ENCODE peak calls at places on chromosomes 12 and 14, in five cellular contexts. One of them, this sample, is unnamed.
A peak's percentile ranks its signal among the peaks of the same experiment; 100 is the strongest.

GRCh38 chr12:3035171-3035570 is 42.0 kb upstream of the TSPAN9 start:
- DNase-seq in transverse colon: no peak
- DNase-seq in A549: no peak
- DNase-seq in suprapubic skin: no peak
- DNase-seq in upper lobe of left lung: no peak
- DNase-seq in this sample: no peak

GRCh38 chr12:1916396-1917171 is 1.9 kb downstream of the CACNA2D4 start:
- DNase-seq in transverse colon: no peak
- DNase-seq in A549: no peak
- DNase-seq in upper lobe of left lung: no peak
- DNase-seq in suprapubic skin: peak; percentile 61
- DNase-seq in this sample: peak; percentile 73

GRCh38 chr12:68791897-68792481 is 16.0 kb upstream of the MDM2 start:
- DNase-seq in A549: no peak
- DNase-seq in upper lobe of left lung: no peak
- DNase-seq in suprapubic skin: no peak
- DNase-seq in transverse colon: no peak
- DNase-seq in this sample: no peak

GRCh38 chr14:94681300-94682060 is 69.3 kb downstream of the SERPINA3 start:
- DNase-seq in suprapubic skin: peak; percentile 60
- DNase-seq in transverse colon: peak; percentile 15
- DNase-seq in upper lobe of left lung: peak; percentile 18
- DNase-seq in A549: peak; percentile 78
- DNase-seq in this sample: no peak

GRCh38 chr12:117105902-117106301 is 6.7 kb upstream of the TESC start:
- DNase-seq in A549: no peak
- DNase-seq in transverse colon: peak; percentile 32
- DNase-seq in upper lobe of left lung: peak; percentile 42
- DNase-seq in suprapubic skin: no peak
- DNase-seq in this sample: no peak

GRCh38 chr12:105775351-105775750 is 363.4 kb downstream of the NUAK1 start:
- DNase-seq in transverse colon: no peak
- DNase-seq in suprapubic skin: no peak
- DNase-seq in A549: peak; percentile 50
- DNase-seq in upper lobe of left lung: no peak
- DNase-seq in this sample: no peak

GRCh38 chr14:68075382-68076029 is 255.9 kb downstream of the RAD51B start:
- DNase-seq in upper lobe of left lung: no peak
- DNase-seq in A549: no peak
- DNase-seq in transverse colon: no peak
- DNase-seq in suprapubic skin: no peak
- DNase-seq in this sample: no peak

GRCh38 chr14:23172572-23172971 is 10.9 kb downstream of the SLC7A8 start:
- DNase-seq in A549: no peak
- DNase-seq in upper lobe of left lung: no peak
- DNase-seq in suprapubic skin: no peak
- DNase-seq in transverse colon: no peak
- DNase-seq in this sample: no peak

GRCh38 chr14:64298773-64299172 is 4.6 kb upstream of the ESR2 start:
- DNase-seq in suprapubic skin: no peak
- DNase-seq in A549: peak; percentile 19
- DNase-seq in transverse colon: no peak
- DNase-seq in upper lobe of left lung: no peak
- DNase-seq in this sample: no peak

GRCh38 chr12:181921-182320 is 32.0 kb downstream of the SLC6A12 start:
- DNase-seq in transverse colon: no peak
- DNase-seq in A549: no peak
- DNase-seq in suprapubic skin: no peak
- DNase-seq in upper lobe of left lung: no peak
- DNase-seq in this sample: no peak

GRCh38 chr12:23099104-23099503 is 474.1 kb downstream of the ETNK1 start:
- DNase-seq in upper lobe of left lung: no peak
- DNase-seq in A549: no peak
- DNase-seq in transverse colon: no peak
- DNase-seq in suprapubic skin: no peak
- DNase-seq in this sample: no peak

GRCh38 chr14:45249847-45250575 is 3.0 kb downstream of the MIS18BP1 start:
- DNase-seq in A549: no peak
- DNase-seq in upper lobe of left lung: no peak
- DNase-seq in transverse colon: no peak
- DNase-seq in suprapubic skin: no peak
- DNase-seq in this sample: no peak

GRCh38 chr12:105523164-105524057 is 192.9 kb downstream of the C12orf75 start:
- DNase-seq in upper lobe of left lung: peak; percentile 26
- DNase-seq in suprapubic skin: peak; percentile 90
- DNase-seq in A549: no peak
- DNase-seq in transverse colon: peak; percentile 25
- DNase-seq in this sample: peak; percentile 65

GRCh38 chr14:49992901-49993335 is 100.0 kb downstream of the ARF6 start:
- DNase-seq in upper lobe of left lung: no peak
- DNase-seq in suprapubic skin: no peak
- DNase-seq in A549: peak; percentile 88
- DNase-seq in transverse colon: no peak
- DNase-seq in this sample: no peak

GRCh38 chr14:22105643-22106042 is 432.0 kb upstream of the OR4E1 start:
- DNase-seq in transverse colon: no peak
- DNase-seq in upper lobe of left lung: no peak
- DNase-seq in A549: no peak
- DNase-seq in suprapubic skin: no peak
- DNase-seq in this sample: no peak

GRCh38 chr12:4274396-4274959 is 916 bp downstream of the CCND2 start:
- DNase-seq in upper lobe of left lung: no peak
- DNase-seq in A549: no peak
- DNase-seq in transverse colon: no peak
- DNase-seq in suprapubic skin: no peak
- DNase-seq in this sample: no peak

GRCh38 chr14:83300454-83301064 is 1766.9 kb upstream of the SEL1L start:
- DNase-seq in A549: peak; percentile 19
- DNase-seq in transverse colon: no peak
- DNase-seq in upper lobe of left lung: no peak
- DNase-seq in suprapubic skin: no peak
- DNase-seq in this sample: no peak

GRCh38 chr14:62206456-62206855 is 444.2 kb downstream of the SNAPC1 start:
- DNase-seq in upper lobe of left lung: no peak
- DNase-seq in suprapubic skin: no peak
- DNase-seq in A549: no peak
- DNase-seq in transverse colon: no peak
- DNase-seq in this sample: no peak

GRCh38 chr14:104609666-104610065 is 5.1 kb upstream of the TMEM179 start:
- DNase-seq in transverse colon: no peak
- DNase-seq in upper lobe of left lung: no peak
- DNase-seq in A549: no peak
- DNase-seq in suprapubic skin: no peak
- DNase-seq in this sample: no peak

GRCh38 chr12:102976609-102977280 is 19.3 kb downstream of the ASCL1 start:
- DNase-seq in transverse colon: no peak
- DNase-seq in A549: no peak
- DNase-seq in upper lobe of left lung: no peak
- DNase-seq in suprapubic skin: no peak
- DNase-seq in this sample: no peak

GRCh38 chr12:118494776-118495175 is 118.4 kb downstream of the SUDS3 start:
- DNase-seq in A549: no peak
- DNase-seq in suprapubic skin: no peak
- DNase-seq in transverse colon: no peak
- DNase-seq in upper lobe of left lung: no peak
- DNase-seq in this sample: no peak

GRCh38 chr14:88551936-88552565 is 2.8 kb downstream of the PTPN21 start:
- DNase-seq in suprapubic skin: no peak
- DNase-seq in transverse colon: no peak
- DNase-seq in A549: no peak
- DNase-seq in upper lobe of left lung: no peak
- DNase-seq in this sample: peak; percentile 50

GRCh38 chr12:69442894-69443293 is 27.3 kb upstream of the FRS2 start:
- DNase-seq in A549: no peak
- DNase-seq in upper lobe of left lung: no peak
- DNase-seq in suprapubic skin: no peak
- DNase-seq in transverse colon: no peak
- DNase-seq in this sample: no peak

GRCh38 chr14:96268426-96269358 is 12.7 kb downstream of the BDKRB1 start:
- DNase-seq in upper lobe of left lung: peak; percentile 36
- DNase-seq in A549: peak; percentile 78
- DNase-seq in transverse colon: peak; percentile 58
- DNase-seq in suprapubic skin: peak; percentile 84
- DNase-seq in this sample: peak; percentile 35

GRCh38 chr14:103549361-103550311 is 12.8 kb downstream of the BAG5 start:
- DNase-seq in A549: no peak
- DNase-seq in suprapubic skin: peak; percentile 78
- DNase-seq in upper lobe of left lung: no peak
- DNase-seq in transverse colon: no peak
- DNase-seq in this sample: peak; percentile 23

GRCh38 chr12:77603923-77604322 is 226.8 kb upstream of the NAV3 start:
- DNase-seq in A549: no peak
- DNase-seq in upper lobe of left lung: no peak
- DNase-seq in transverse colon: no peak
- DNase-seq in suprapubic skin: no peak
- DNase-seq in this sample: no peak
- TF ChIP-seq EP300 in A549: no peak
- TF ChIP-seq EP300 in upper lobe of left lung: no peak
- TF ChIP-seq EP300 in transverse colon: no peak
- TF ChIP-seq EP300 in suprapubic skin: no peak
- TF ChIP-seq EP300 in this sample: no peak

DNA sequence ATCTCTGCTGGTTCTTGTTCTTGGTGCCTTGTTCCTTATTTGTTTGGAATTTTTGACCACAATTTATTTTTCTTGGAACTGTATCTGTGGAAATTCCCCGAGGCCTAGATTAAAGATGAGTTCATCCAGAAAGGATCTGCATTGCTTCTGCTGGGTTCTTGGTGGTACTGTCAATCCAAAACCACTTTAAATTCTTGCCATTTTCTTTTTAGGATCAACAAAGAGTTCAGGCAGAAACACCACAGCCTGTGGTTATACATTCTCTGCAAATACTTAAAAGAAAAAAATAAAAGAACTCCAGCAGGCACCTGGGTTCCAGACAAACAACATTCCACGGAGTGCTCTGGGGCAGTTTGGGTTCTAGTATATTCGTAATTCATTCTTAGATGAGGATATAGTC is 6.0 kb upstream of the VAMP1 start:
- DNase-seq in suprapubic skin: no peak
- DNase-seq in upper lobe of left lung: no peak
- DNase-seq in A549: no peak
- DNase-seq in transverse colon: no peak
- DNase-seq in this sample: no peak
- H3K27ac ChIP-seq in suprapubic skin: no peak overlapping the region
- H3K27ac ChIP-seq in upper lobe of left lung: no peak overlapping the region
- H3K27ac ChIP-seq in A549: no peak overlapping the region
- H3K27ac ChIP-seq in transverse colon: peak overlapping the region; percentile 68
- H3K27ac ChIP-seq in this sample: no peak overlapping the region

GRCh38 chr12:47883663-47884195 is 21.1 kb downstream of the VDR start:
- DNase-seq in transverse colon: no peak
- DNase-seq in A549: no peak
- DNase-seq in upper lobe of left lung: no peak
- DNase-seq in suprapubic skin: no peak
- DNase-seq in this sample: no peak

GRCh38 chr12:47885566-47885965 is 19.2 kb downstream of the VDR start:
- DNase-seq in A549: no peak
- DNase-seq in suprapubic skin: no peak
- DNase-seq in upper lobe of left lung: peak; percentile 77
- DNase-seq in transverse colon: no peak
- DNase-seq in this sample: no peak

GRCh38 chr12:47886471-47887240 is 18.1 kb downstream of the VDR start:
- DNase-seq in A549: no peak
- DNase-seq in suprapubic skin: no peak
- DNase-seq in transverse colon: no peak
- DNase-seq in upper lobe of left lung: no peak
- DNase-seq in this sample: no peak

GRCh38 chr12:47884501-47884900 is 20.3 kb downstream of the VDR start:
- DNase-seq in A549: no peak
- DNase-seq in suprapubic skin: no peak
- DNase-seq in upper lobe of left lung: no peak
- DNase-seq in transverse colon: no peak
- DNase-seq in this sample: no peak

GRCh38 chr12:47885012-47885501 is 19.7 kb downstream of the VDR start:
- DNase-seq in transverse colon: no peak
- DNase-seq in suprapubic skin: no peak
- DNase-seq in upper lobe of left lung: no peak
- DNase-seq in A549: no peak
- DNase-seq in this sample: no peak
- TF ChIP-seq POLR2A in transverse colon: no peak
- TF ChIP-seq POLR2A in suprapubic skin: no peak
- TF ChIP-seq POLR2A in upper lobe of left lung: no peak
- TF ChIP-seq POLR2A in A549: no peak
- TF ChIP-seq POLR2A in this sample: no peak

GRCh38 chr12:7091660-7092228 is 501 bp downstream of the C1R start:
- DNase-seq in A549: no peak
- DNase-seq in upper lobe of left lung: no peak
- DNase-seq in suprapubic skin: peak; percentile 79
- DNase-seq in transverse colon: peak; percentile 22
- DNase-seq in this sample: peak; percentile 72
- TF ChIP-seq EP300 in A549: no peak
- TF ChIP-seq EP300 in upper lobe of left lung: peak; percentile 32
- TF ChIP-seq EP300 in suprapubic skin: no peak
- TF ChIP-seq EP300 in transverse colon: no peak
- TF ChIP-seq EP300 in this sample: peak; percentile 83

GRCh38 chr12:47902131-47902639 is 2.6 kb downstream of the VDR start:
- DNase-seq in A549: no peak
- DNase-seq in upper lobe of left lung: no peak
- DNase-seq in transverse colon: no peak
- DNase-seq in suprapubic skin: no peak
- DNase-seq in this sample: no peak

GRCh38 chr12:47903151-47903611 is 1.6 kb downstream of the VDR start:
- DNase-seq in transverse colon: peak; percentile 76
- DNase-seq in suprapubic skin: no peak
- DNase-seq in upper lobe of left lung: peak; percentile 75
- DNase-seq in A549: no peak
- DNase-seq in this sample: no peak

GRCh38 chr12:47905313-47905730 is 528 bp upstream of the VDR start:
- DNase-seq in A549: no peak
- DNase-seq in suprapubic skin: no peak
- DNase-seq in upper lobe of left lung: peak; percentile 82
- DNase-seq in transverse colon: peak; percentile 84
- DNase-seq in this sample: peak; percentile 71

GRCh38 chr12:47904647-47905312 is at the start of gene VDR:
- DNase-seq in upper lobe of left lung: peak; percentile 91
- DNase-seq in transverse colon: peak; percentile 88
- DNase-seq in suprapubic skin: peak; percentile 88
- DNase-seq in A549: peak; percentile 87
- DNase-seq in this sample: peak; percentile 69

DNA sequence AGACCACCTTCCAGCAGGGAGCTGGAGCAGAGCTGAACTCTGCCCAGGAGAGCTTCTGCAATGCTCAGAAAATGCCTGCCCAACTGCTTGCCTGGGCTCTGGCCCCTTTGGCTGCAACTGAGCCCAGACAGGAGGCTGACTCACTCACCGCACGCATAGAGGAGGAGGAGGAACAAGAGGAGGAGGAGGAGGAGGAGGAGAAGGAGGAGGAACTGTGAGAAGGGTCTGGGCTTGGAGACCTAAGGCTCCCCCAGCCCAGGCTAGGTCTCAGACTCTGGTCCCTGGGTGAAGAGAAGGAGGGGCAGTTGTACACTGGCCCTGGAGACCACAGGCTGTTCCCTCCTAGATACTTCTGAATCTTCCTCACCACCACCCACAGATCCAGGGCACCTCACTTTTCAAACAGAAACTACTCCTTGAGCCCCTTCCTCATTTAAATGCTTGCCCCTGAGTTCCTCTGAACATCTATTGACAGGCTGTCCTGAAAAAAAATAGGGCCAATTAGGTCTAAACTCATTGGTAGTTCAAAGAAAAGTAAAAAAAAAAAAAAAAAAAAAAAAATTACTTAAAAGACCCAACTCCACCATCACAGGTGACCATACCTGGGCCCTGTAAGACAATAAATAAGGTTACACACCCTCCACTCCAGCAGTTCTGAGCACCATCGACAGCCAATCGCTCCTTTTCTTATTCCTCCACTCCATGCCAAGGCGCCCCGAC is 707 bp downstream of the VDR start:
- DNase-seq in upper lobe of left lung: peak; percentile 90
- DNase-seq in suprapubic skin: no peak
- DNase-seq in transverse colon: peak; percentile 73
- DNase-seq in A549: peak; percentile 25
- DNase-seq in this sample: no peak
- H3K27ac ChIP-seq in upper lobe of left lung: peak overlapping the region; percentile 67
- H3K27ac ChIP-seq in suprapubic skin: peak overlapping the region; percentile 88
- H3K27ac ChIP-seq in transverse colon: peak overlapping the region; percentile 88
- H3K27ac ChIP-seq in A549: peak overlapping the region; percentile 63
- H3K27ac ChIP-seq in this sample: no peak overlapping the region

This sample was measured in ovary.